ENCODE peak calls at places on chromosomes 7 and 10, in five cellular contexts. One of them, this sample, is unnamed.

GRCh38 chr10:113454341-113455061 is 98.4 kb upstream of the HABP2 start:
- DNase-seq in esophagus muscularis mucosa: peak
- DNase-seq in substantia nigra: peak
- DNase-seq in islet precursor cell: peak
- DNase-seq in iPS DF 19.7: peak
- DNase-seq in this sample: peak

GRCh38 chr10:73413108-73413527 is 740 bp downstream of the ANXA7 start:
- DNase-seq in esophagus muscularis mucosa: no peak
- DNase-seq in iPS DF 19.7: no peak
- DNase-seq in substantia nigra: no peak
- DNase-seq in islet precursor cell: peak
- DNase-seq in this sample: peak

GRCh38 chr7:50479743-50480517 is 29.8 kb upstream of the FIGNL1 start:
- DNase-seq in esophagus muscularis mucosa: peak
- DNase-seq in iPS DF 19.7: no peak
- DNase-seq in substantia nigra: no peak
- DNase-seq in islet precursor cell: no peak
- DNase-seq in this sample: no peak

GRCh38 chr7:105611856-105612775 is 30.8 kb upstream of the EFCAB10 start:
- DNase-seq in iPS DF 19.7: no peak
- DNase-seq in substantia nigra: no peak
- DNase-seq in esophagus muscularis mucosa: no peak
- DNase-seq in islet precursor cell: peak
- DNase-seq in this sample: no peak

GRCh38 chr10:79079490-79080355 is 11.0 kb downstream of the ZMIZ1 start:
- DNase-seq in esophagus muscularis mucosa: no peak
- DNase-seq in islet precursor cell: peak
- DNase-seq in substantia nigra: no peak
- DNase-seq in iPS DF 19.7: no peak
- DNase-seq in this sample: no peak

GRCh38 chr10:13631594-13631993 is 44.8 kb downstream of the PRPF18 start:
- DNase-seq in substantia nigra: no peak
- DNase-seq in esophagus muscularis mucosa: no peak
- DNase-seq in islet precursor cell: no peak
- DNase-seq in iPS DF 19.7: no peak
- DNase-seq in this sample: no peak

GRCh38 chr7:63077841-63078240 is 920.8 kb upstream of the ZNF722 start:
- DNase-seq in substantia nigra: no peak
- DNase-seq in islet precursor cell: no peak
- DNase-seq in iPS DF 19.7: no peak
- DNase-seq in esophagus muscularis mucosa: peak
- DNase-seq in this sample: no peak

GRCh38 chr10:3172081-3172445 is 519 bp downstream of the PITRM1 start:
- DNase-seq in esophagus muscularis mucosa: no peak
- DNase-seq in substantia nigra: no peak
- DNase-seq in iPS DF 19.7: no peak
- DNase-seq in islet precursor cell: no peak
- DNase-seq in this sample: no peak

GRCh38 chr7:68433462-68433861 is 1164.8 kb upstream of the AUTS2 start:
- DNase-seq in substantia nigra: no peak
- DNase-seq in iPS DF 19.7: no peak
- DNase-seq in islet precursor cell: no peak
- DNase-seq in esophagus muscularis mucosa: no peak
- DNase-seq in this sample: no peak

GRCh38 chr10:36172574-36172973 is 530.5 kb upstream of the FZD8 start:
- DNase-seq in substantia nigra: no peak
- DNase-seq in esophagus muscularis mucosa: no peak
- DNase-seq in islet precursor cell: no peak
- DNase-seq in iPS DF 19.7: no peak
- DNase-seq in this sample: no peak

GRCh38 chr7:134813668-134814067 is 34.2 kb downstream of the CALD1 start:
- DNase-seq in substantia nigra: no peak
- DNase-seq in iPS DF 19.7: no peak
- DNase-seq in esophagus muscularis mucosa: no peak
- DNase-seq in islet precursor cell: no peak
- DNase-seq in this sample: no peak

GRCh38 chr7:74480861-74481417 is 27.2 kb downstream of the GTF2IRD1 start:
- DNase-seq in islet precursor cell: no peak
- DNase-seq in iPS DF 19.7: no peak
- DNase-seq in esophagus muscularis mucosa: no peak
- DNase-seq in substantia nigra: no peak
- DNase-seq in this sample: no peak

GRCh38 chr7:108037140-108037539 is 34.2 kb upstream of the LAMB1 start:
- DNase-seq in islet precursor cell: no peak
- DNase-seq in iPS DF 19.7: no peak
- DNase-seq in substantia nigra: no peak
- DNase-seq in esophagus muscularis mucosa: no peak
- DNase-seq in this sample: no peak

GRCh38 chr7:503575-504111 is 16.0 kb downstream of the PDGFA start:
- DNase-seq in substantia nigra: no peak
- DNase-seq in islet precursor cell: peak
- DNase-seq in iPS DF 19.7: no peak
- DNase-seq in esophagus muscularis mucosa: no peak
- DNase-seq in this sample: no peak

GRCh38 chr10:73848821-73849489 is 25.4 kb downstream of the CAMK2G start:
- DNase-seq in islet precursor cell: peak
- DNase-seq in esophagus muscularis mucosa: peak
- DNase-seq in iPS DF 19.7: peak
- DNase-seq in substantia nigra: peak
- DNase-seq in this sample: peak

GRCh38 chr7:151086802-151087246 is 549 bp downstream of the AGAP3 start:
- DNase-seq in iPS DF 19.7: no peak
- DNase-seq in islet precursor cell: no peak
- DNase-seq in substantia nigra: no peak
- DNase-seq in esophagus muscularis mucosa: no peak
- DNase-seq in this sample: no peak

This sample was measured in GM13976.